ENCODE peak calls at places on chromosomes 6 and 20, in ten cellular contexts. H, V, B, K, E, N, U, O, D and Y are unnamed samples.

GRCh38 chr6:37459981-37460800 is 27.2 kb downstream of the CMTR1 start:
- DNase-seq in H (no peak), V (no peak), B (no peak), K (no peak), E (peak), N (no peak), U (peak), O (peak), D (no peak), Y (no peak)

GRCh38 chr6:105331927-105332326 is 71.0 kb downstream of the PREP start:
- DNase-seq in H (no peak), V (no peak), B (no peak), K (no peak), E (no peak), N (no peak), U (no peak), O (no peak), D (no peak), Y (no peak)

GRCh38 chr6:75932067-75932466 is 140.4 kb downstream of the IMPG1 start:
- DNase-seq in H (no peak), V (peak), B (no peak), K (no peak), E (peak), N (peak), U (peak), O (no peak), D (no peak), Y (peak)

GRCh38 chr20:24630486-24631172 is 161.2 kb downstream of the SYNDIG1 start:
- DNase-seq in H (no peak), V (no peak), B (no peak), K (no peak), E (no peak), N (no peak), U (no peak), O (no peak), D (no peak), Y (no peak)

GRCh38 chr6:107697682-107698081 is 126.4 kb downstream of the SCML4 start:
- DNase-seq in H (no peak), V (no peak), B (no peak), K (no peak), E (no peak), N (no peak), U (no peak), O (no peak), D (no peak), Y (no peak)

GRCh38 chr6:30682181-30683117 is 4.0 kb downstream of the PPP1R18 start:
- DNase-seq in H (peak), V (peak), B (peak), K (peak), E (peak), N (peak), U (no peak), O (no peak), D (peak), Y (peak)

GRCh38 chr6:4599924-4600323 is 176.3 kb upstream of the CDYL start:
- DNase-seq in H (no peak), V (peak), B (no peak), K (no peak), E (no peak), N (no peak), U (no peak), O (no peak), D (no peak), Y (no peak)

GRCh38 chr6:167221408-167222201 is 63.8 kb upstream of the GPR31 start:
- DNase-seq in H (no peak), V (no peak), B (no peak), K (no peak), E (peak), N (no peak), U (no peak), O (no peak), D (no peak), Y (no peak)

GRCh38 chr20:57672953-57673575 is 36.8 kb downstream of the PMEPA1 start:
- DNase-seq in H (no peak), V (no peak), B (no peak), K (no peak), E (no peak), N (no peak), U (no peak), O (no peak), D (no peak), Y (no peak)

GRCh38 chr20:56595746-56596478 is 33.2 kb upstream of the TFAP2C start:
- DNase-seq in H (no peak), V (no peak), B (no peak), K (no peak), E (no peak), N (no peak), U (no peak), O (no peak), D (no peak), Y (no peak)